ENCODE peak calls at places on chromosomes 11 and 22, in four cellular contexts. L is A549, Q is K562, S is GM12878. Z is an unnamed sample.

GRCh38 chr11:116379185-116379828 is 393.5 kb downstream of the BUD13 start:
- DNase-seq in L (no peak), Q (peak; percentile 31), S (no peak), Z (peak; percentile 21)

GRCh38 chr11:73141031-73141308 is 1.1 kb downstream of the FCHSD2 start:
- DNase-seq in L (peak; percentile 29), Q (peak; percentile 37), S (no peak), Z (no peak)

GRCh38 chr22:17777005-17777716 is 2.9 kb upstream of the BID start:
- DNase-seq in L (no peak), Q (peak; percentile 46), S (peak; percentile 87), Z (peak; percentile 53)

GRCh38 chr11:106493751-106494150 is 416.3 kb downstream of the AASDHPPT start:
- DNase-seq in L (no peak), Q (no peak), S (no peak), Z (peak; percentile 12)

GRCh38 chr11:63553759-63554158 is 9.4 kb downstream of the PLAAT2 start:
- DNase-seq in L (no peak), Q (no peak), S (no peak), Z (no peak)

GRCh38 chr22:44085743-44086741 is 61.9 kb downstream of the PARVB start:
- DNase-seq in L (peak; percentile 57), Q (peak; percentile 50), S (peak; percentile 27), Z (peak; percentile 43)

GRCh38 chr22:36433318-36434231 is 45.8 kb upstream of the MYH9 start:
- DNase-seq in L (no peak), Q (no peak), S (no peak), Z (peak; percentile 66)

GRCh38 chr11:121700968-121701367 is 248.2 kb upstream of the SORL1-AS1 start:
- DNase-seq in L (no peak), Q (no peak), S (no peak), Z (no peak)

GRCh38 chr11:60332923-60333322 is 5.9 kb downstream of the MS4A6E start:
- DNase-seq in L (no peak), Q (no peak), S (no peak), Z (no peak)

GRCh38 chr11:129605815-129606214 is 209.8 kb upstream of the TMEM45B start:
- DNase-seq in L (no peak), Q (no peak), S (no peak), Z (no peak)

GRCh38 chr22:49960967-49961600 is 512 bp downstream of the PIM3 start:
- DNase-seq in L (no peak), Q (peak; percentile 57), S (no peak), Z (no peak)

GRCh38 chr11:106217456-106217855 is 140.0 kb downstream of the AASDHPPT start:
- DNase-seq in L (no peak), Q (no peak), S (no peak), Z (no peak)

GRCh38 chr11:70699294-70700221 is 301.2 kb downstream of the CTTN start:
- DNase-seq in L (no peak), Q (peak; percentile 14), S (no peak), Z (peak; percentile 46)

GRCh38 chr22:32218470-32218869 is 13.6 kb upstream of the RFPL2 start:
- DNase-seq in L (no peak), Q (no peak), S (no peak), Z (no peak)

GRCh38 chr11:133243832-133244231 is 288.5 kb downstream of the OPCML start:
- DNase-seq in L (no peak), Q (no peak), S (no peak), Z (no peak)

GRCh38 chr11:75966546-75967287 is 151.7 kb downstream of the UVRAG start:
- DNase-seq in L (peak; percentile 18), Q (no peak), S (no peak), Z (no peak)

GRCh38 chr22:27602390-27602789 is 199.2 kb downstream of the MN1 start:
- DNase-seq in L (no peak), Q (peak; percentile 48), S (no peak), Z (no peak)

GRCh38 chr22:35661377-35661937 is 13.2 kb downstream of the APOL6 start:
- DNase-seq in L (no peak), Q (no peak), S (no peak), Z (no peak)

GRCh38 chr11:66317322-66317765 is 500 bp upstream of the CD248 start:
- DNase-seq in L (no peak), Q (no peak), S (no peak), Z (peak; percentile 18)

GRCh38 chr11:9719949-9720646 is 56.2 kb downstream of the SWAP70 start:
- DNase-seq in L (no peak), Q (no peak), S (no peak), Z (no peak)

GRCh38 chr22:33409134-33409533 is 351.0 kb upstream of the SYN3 start:
- DNase-seq in L (no peak), Q (no peak), S (no peak), Z (no peak)

GRCh38 chr22:17753401-17753989 is 20.8 kb downstream of the BID start:
- DNase-seq in L (no peak), Q (no peak), S (no peak), Z (no peak)

GRCh38 chr11:30424851-30425250 is 101.9 kb downstream of the ARL14EP start:
- DNase-seq in L (no peak), Q (no peak), S (no peak), Z (no peak)

GRCh38 chr11:30423886-30424285 is 101.0 kb downstream of the ARL14EP start:
- DNase-seq in L (no peak), Q (no peak), S (no peak), Z (no peak)

GRCh38 chr11:30424336-30424735 is 101.4 kb downstream of the ARL14EP start:
- DNase-seq in L (no peak), Q (no peak), S (no peak), Z (no peak)

GRCh38 chr11:30422389-30422788 is 99.5 kb downstream of the ARL14EP start:
- DNase-seq in L (no peak), Q (no peak), S (no peak), Z (no peak)

GRCh38 chr11:30422828-30423648 is 100.1 kb downstream of the ARL14EP start:
- DNase-seq in L (no peak), Q (no peak), S (no peak), Z (no peak)
- TF ChIP-seq HDAC2 in L (no peak), Q (no peak), S (no peak), Z (no peak)

DNA sequence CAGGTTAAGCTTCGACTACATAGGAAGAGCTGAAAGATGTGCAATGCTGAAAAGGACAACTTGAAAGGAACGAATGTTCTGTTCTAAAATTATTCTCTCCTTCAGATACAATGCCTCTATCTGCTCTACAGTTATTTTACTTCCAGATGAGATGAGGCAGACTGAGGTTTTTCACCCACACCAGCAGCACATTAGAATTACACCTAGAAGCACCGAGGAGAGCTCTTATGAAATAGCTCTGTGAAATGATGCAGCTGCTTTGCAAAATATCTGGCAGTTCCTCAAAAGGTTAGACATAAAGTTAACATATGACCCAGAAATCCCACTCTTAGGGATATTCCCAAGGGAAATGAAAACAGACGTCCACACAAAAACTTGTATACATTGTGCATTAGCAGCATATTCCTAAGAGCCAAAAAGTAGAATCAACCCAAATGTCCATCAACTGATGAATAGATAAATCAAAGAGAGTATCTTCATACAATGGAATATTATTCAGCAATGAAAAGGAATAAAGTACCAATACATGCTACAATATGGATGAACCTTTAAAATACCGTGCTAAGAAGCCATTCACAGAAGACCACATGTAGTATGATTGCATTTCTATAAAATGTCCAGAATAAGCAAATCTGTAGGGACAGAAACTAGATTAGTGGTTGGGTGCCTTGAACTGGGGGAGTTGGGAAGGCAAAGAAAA is 34.5 kb downstream of the WT1 start:
- DNase-seq in L (no peak), Q (no peak), S (no peak), Z (no peak)
- TF ChIP-seq REST in L (no peak), Q (no peak), S (no peak), Z (no peak)

GRCh38 chr22:30046716-30047363 is 33.4 kb upstream of the HORMAD2 start:
- DNase-seq in L (no peak), Q (no peak), S (no peak), Z (no peak)

GRCh38 chr22:30045001-30045887 is 35.0 kb upstream of the HORMAD2 start:
- DNase-seq in L (no peak), Q (no peak), S (no peak), Z (no peak)

GRCh38 chr22:30045901-30046715 is 34.2 kb upstream of the HORMAD2 start:
- DNase-seq in L (no peak), Q (no peak), S (no peak), Z (no peak)

GRCh38 chr22:30043181-30043580 is 37.1 kb upstream of the HORMAD2 start:
- DNase-seq in L (no peak), Q (no peak), S (no peak), Z (no peak)

GRCh38 chr22:30044369-30044768 is 35.9 kb upstream of the HORMAD2 start:
- DNase-seq in L (no peak), Q (no peak), S (no peak), Z (peak; percentile 34)
- TF ChIP-seq POLR2AphosphoS2 in L (no peak), Q (no peak), S (no peak), Z (no peak)

GRCh38 chr11:120293038-120293800 is 31.9 kb upstream of the TLCD5 start:
- DNase-seq in L (no peak), Q (no peak), S (no peak), Z (no peak)
- TF ChIP-seq HDAC2 in L (no peak), Q (no peak), S (no peak), Z (no peak)

GRCh38 chr11:5366856-5367255 is 15.5 kb downstream of the OR51B6 start:
- DNase-seq in L (no peak), Q (no peak), S (no peak), Z (no peak)

GRCh38 chr11:5363712-5364111 is 12.4 kb downstream of the OR51B6 start:
- DNase-seq in L (no peak), Q (peak; percentile 38), S (no peak), Z (no peak)

GRCh38 chr11:5362017-5362625 is 10.8 kb downstream of the OR51B6 start:
- DNase-seq in L (no peak), Q (no peak), S (no peak), Z (no peak)

GRCh38 chr11:5367461-5368074 is 16.0 kb upstream of the OR51M1 start:
- DNase-seq in L (no peak), Q (no peak), S (no peak), Z (no peak)

GRCh38 chr11:5364214-5364613 is 12.9 kb downstream of the OR51B6 start:
- DNase-seq in L (no peak), Q (peak; percentile 29), S (no peak), Z (no peak)
- TF ChIP-seq REST in L (no peak), Q (no peak), S (no peak), Z (no peak)

GRCh38 chr11:128061321-128061871 is 526.0 kb downstream of the ETS1 start:
- DNase-seq in L (no peak), Q (no peak), S (no peak), Z (no peak)
- TF ChIP-seq POLR2AphosphoS2 in L (no peak), Q (no peak), S (no peak), Z (no peak)

GRCh38 chr11:1827095-1827797 is 7.5 kb upstream of the SYT8 start:
- DNase-seq in L (peak; percentile 55), Q (no peak), S (no peak), Z (peak; percentile 70)
- TF ChIP-seq HDAC2 in L (no peak), Q (no peak), S (no peak), Z (peak; percentile 37)